ENCODE peak calls at places on chromosome 12, in six cellular contexts. C, U, Q, V, A and Z are unnamed samples.

GRCh38 chr12:58575281-58575680 is 345.0 kb downstream of the LRIG3 start:
- DNase-seq in C (no peak), A (no peak), Q (no peak), V (no peak), U (no peak), Z (no peak)

GRCh38 chr12:6097384-6097783 is 27.1 kb downstream of the VWF start:
- DNase-seq in Q (no peak), V (no peak), U (no peak), C (no peak), A (no peak), Z (no peak)

GRCh38 chr12:17151917-17152316 is 546.0 kb upstream of the LMO3 start:
- DNase-seq in C (no peak), A (no peak), Q (no peak), V (no peak), U (no peak), Z (no peak)

GRCh38 chr12:104662908-104663307 is 206.2 kb downstream of the CHST11 start:
- DNase-seq in V (no peak), U (no peak), C (no peak), Q (no peak), A (no peak), Z (no peak)

GRCh38 chr12:110888256-110888991 is 32.0 kb downstream of the MYL2 start:
- DNase-seq in A (no peak), Q (no peak), U (no peak), V (no peak), C (no peak), Z (no peak)

GRCh38 chr12:114703060-114703493 is 19.1 kb upstream of the TBX3 start:
- DNase-seq in U (no peak), V (no peak), Q (no peak), C (no peak), A (no peak), Z (no peak)

GRCh38 chr12:46779879-46780278 is 45.9 kb downstream of the SLC38A4 start:
- DNase-seq in A (no peak), Q (no peak), U (no peak), V (no peak), C (no peak), Z (no peak)

GRCh38 chr12:111436811-111437210 is 31.1 kb downstream of the SH2B3 start:
- DNase-seq in U (no peak), A (no peak), Q (no peak), C (no peak), V (no peak), Z (no peak)

GRCh38 chr12:115261691-115262398 is 577.9 kb upstream of the TBX3 start:
- DNase-seq in V (no peak), A (no peak), C (no peak), Q (no peak), U (no peak), Z (peak; percentile 83)

GRCh38 chr12:19547258-19547657 is 108.0 kb downstream of the AEBP2 start:
- DNase-seq in V (no peak), U (no peak), C (no peak), Q (no peak), A (no peak), Z (no peak)

GRCh38 chr12:57621497-57622292 is 10.5 kb downstream of the ARHGEF25 start:
- DNase-seq in V (peak; percentile 48), A (peak; percentile 90), C (peak; percentile 67), U (peak; percentile 71), Q (peak; percentile 85), Z (peak; percentile 36)

GRCh38 chr12:118853634-118854033 is 127.7 kb upstream of the SRRM4 start:
- DNase-seq in U (no peak), Q (no peak), V (peak; percentile 17), A (no peak), C (no peak), Z (no peak)

GRCh38 chr12:120230326-120230973 is 29.5 kb upstream of the RPLP0 start:
- DNase-seq in C (peak; percentile 70), U (no peak), V (peak; percentile 100), A (peak; percentile 57), Q (peak; percentile 63), Z (peak; percentile 89)

GRCh38 chr12:45273717-45274271 is 57.9 kb downstream of the ANO6 start:
- DNase-seq in Q (no peak), A (no peak), C (no peak), V (peak; percentile 97), U (no peak), Z (peak; percentile 94)